ENCODE peak calls at places on chromosomes 3 and 15, in eight cellular contexts. One of them, this sample, is unnamed.

GRCh38 chr3:38648659-38649499 is 608 bp downstream of the SCN5A start:
- DNase-seq in heart left ventricle: no peak
- DNase-seq in OCI-LY7: no peak
- DNase-seq in astrocyte of the spinal cord: no peak
- DNase-seq in breast epithelium: no peak
- DNase-seq in spleen: no peak
- DNase-seq in Peyer's patch: no peak
- DNase-seq in AG04450: no peak
- DNase-seq in this sample: no peak

GRCh38 chr15:43105077-43105769 is 615 bp downstream of the UBR1 start:
- DNase-seq in heart left ventricle: no peak
- DNase-seq in OCI-LY7: peak; percentile 63
- DNase-seq in astrocyte of the spinal cord: no peak
- DNase-seq in breast epithelium: no peak
- DNase-seq in spleen: no peak
- DNase-seq in Peyer's patch: peak; percentile 53
- DNase-seq in AG04450: no peak
- DNase-seq in this sample: no peak

GRCh38 chr3:133944181-133944580 is 48.5 kb upstream of the RAB6B start:
- DNase-seq in heart left ventricle: no peak
- DNase-seq in OCI-LY7: no peak
- DNase-seq in astrocyte of the spinal cord: peak; percentile 62
- DNase-seq in breast epithelium: no peak
- DNase-seq in spleen: peak; percentile 28
- DNase-seq in Peyer's patch: peak; percentile 47
- DNase-seq in AG04450: no peak
- DNase-seq in this sample: no peak

GRCh38 chr15:99442268-99442897 is 123.4 kb upstream of the MEF2A start:
- DNase-seq in heart left ventricle: peak; percentile 89
- DNase-seq in OCI-LY7: no peak
- DNase-seq in astrocyte of the spinal cord: peak; percentile 86
- DNase-seq in breast epithelium: no peak
- DNase-seq in spleen: no peak
- DNase-seq in Peyer's patch: peak; percentile 50
- DNase-seq in AG04450: peak; percentile 67
- DNase-seq in this sample: peak; percentile 80

GRCh38 chr3:183244981-183245476 is 8.0 kb upstream of the B3GNT5 start:
- DNase-seq in heart left ventricle: no peak
- DNase-seq in OCI-LY7: no peak
- DNase-seq in astrocyte of the spinal cord: no peak
- DNase-seq in breast epithelium: no peak
- DNase-seq in spleen: no peak
- DNase-seq in Peyer's patch: peak; percentile 73
- DNase-seq in AG04450: no peak
- DNase-seq in this sample: no peak

GRCh38 chr3:112136959-112137693 is 4.1 kb upstream of the GCSAM start:
- DNase-seq in heart left ventricle: no peak
- DNase-seq in OCI-LY7: peak; percentile 87
- DNase-seq in astrocyte of the spinal cord: peak; percentile 51
- DNase-seq in breast epithelium: no peak
- DNase-seq in spleen: no peak
- DNase-seq in Peyer's patch: peak; percentile 80
- DNase-seq in AG04450: no peak
- DNase-seq in this sample: peak; percentile 7

GRCh38 chr3:156535162-156535627 is 19.7 kb downstream of the SSR3 start:
- DNase-seq in heart left ventricle: peak; percentile 89
- DNase-seq in OCI-LY7: peak; percentile 7
- DNase-seq in astrocyte of the spinal cord: peak; percentile 100
- DNase-seq in breast epithelium: no peak
- DNase-seq in spleen: no peak
- DNase-seq in Peyer's patch: peak; percentile 53
- DNase-seq in AG04450: peak; percentile 98
- DNase-seq in this sample: peak; percentile 98

GRCh38 chr3:186789554-186790260 is 6.3 kb downstream of the EIF4A2 start:
- DNase-seq in heart left ventricle: no peak
- DNase-seq in OCI-LY7: peak; percentile 36
- DNase-seq in astrocyte of the spinal cord: peak; percentile 23
- DNase-seq in breast epithelium: no peak
- DNase-seq in spleen: no peak
- DNase-seq in Peyer's patch: no peak
- DNase-seq in AG04450: no peak
- DNase-seq in this sample: no peak

GRCh38 chr3:33035596-33035995 is 61.4 kb downstream of the GLB1 start:
- DNase-seq in heart left ventricle: no peak
- DNase-seq in OCI-LY7: no peak
- DNase-seq in astrocyte of the spinal cord: peak; percentile 72
- DNase-seq in breast epithelium: no peak
- DNase-seq in spleen: no peak
- DNase-seq in Peyer's patch: no peak
- DNase-seq in AG04450: peak; percentile 13
- DNase-seq in this sample: no peak

GRCh38 chr3:163587342-163587741 is 1491.0 kb downstream of the SI start:
- DNase-seq in heart left ventricle: no peak
- DNase-seq in OCI-LY7: no peak
- DNase-seq in astrocyte of the spinal cord: no peak
- DNase-seq in breast epithelium: no peak
- DNase-seq in spleen: no peak
- DNase-seq in Peyer's patch: no peak
- DNase-seq in AG04450: no peak
- DNase-seq in this sample: no peak

GRCh38 chr3:196948442-196949365 is 6.4 kb upstream of the NCBP2 start:
- DNase-seq in heart left ventricle: no peak
- DNase-seq in OCI-LY7: no peak
- DNase-seq in astrocyte of the spinal cord: no peak
- DNase-seq in breast epithelium: no peak
- DNase-seq in spleen: no peak
- DNase-seq in Peyer's patch: no peak
- DNase-seq in AG04450: no peak
- DNase-seq in this sample: no peak

DNA sequence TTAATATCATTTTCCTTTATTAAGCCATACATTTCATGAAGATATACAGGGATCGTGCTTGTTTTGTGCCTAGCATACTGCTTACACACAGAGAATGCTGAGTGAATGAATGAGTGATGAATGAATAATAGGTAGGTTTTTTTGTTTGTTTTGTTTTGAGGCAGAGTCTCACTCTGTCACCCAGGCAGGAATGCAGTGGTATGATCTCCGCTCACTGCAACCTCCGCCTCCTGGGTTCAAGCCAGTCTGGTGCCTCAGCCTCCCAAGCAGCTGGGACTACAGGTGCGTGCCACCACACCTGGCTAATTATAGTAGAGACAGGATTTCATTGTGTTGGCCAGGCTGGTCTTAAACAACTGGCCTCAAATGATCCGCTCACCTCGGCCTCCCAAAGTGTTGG is 400.0 kb downstream of the ROBO1 start:
- DNase-seq in heart left ventricle: no peak
- DNase-seq in OCI-LY7: no peak
- DNase-seq in astrocyte of the spinal cord: no peak
- DNase-seq in breast epithelium: no peak
- DNase-seq in spleen: no peak
- DNase-seq in Peyer's patch: no peak
- DNase-seq in AG04450: no peak
- DNase-seq in this sample: no peak
- TF ChIP-seq CTCF in heart left ventricle: no peak
- TF ChIP-seq CTCF in OCI-LY7: no peak
- TF ChIP-seq CTCF in astrocyte of the spinal cord: no peak
- TF ChIP-seq CTCF in breast epithelium: no peak
- TF ChIP-seq CTCF in spleen: no peak
- TF ChIP-seq CTCF in Peyer's patch: no peak
- TF ChIP-seq CTCF in AG04450: no peak
- TF ChIP-seq CTCF in this sample: no peak

GRCh38 chr15:62066663-62067447 is at the start of gene C2CD4A:
- DNase-seq in heart left ventricle: peak; percentile 53
- DNase-seq in OCI-LY7: peak; percentile 41
- DNase-seq in astrocyte of the spinal cord: peak; percentile 55
- DNase-seq in breast epithelium: peak; percentile 82
- DNase-seq in spleen: peak; percentile 89
- DNase-seq in Peyer's patch: peak; percentile 87
- DNase-seq in AG04450: no peak
- DNase-seq in this sample: no peak

GRCh38 chr15:62067448-62068044 is 769 bp downstream of the C2CD4A start:
- DNase-seq in heart left ventricle: no peak
- DNase-seq in OCI-LY7: no peak
- DNase-seq in astrocyte of the spinal cord: no peak
- DNase-seq in breast epithelium: no peak
- DNase-seq in spleen: peak; percentile 82
- DNase-seq in Peyer's patch: no peak
- DNase-seq in AG04450: no peak
- DNase-seq in this sample: no peak

GRCh38 chr15:62068071-62068786 is 1.5 kb downstream of the C2CD4A start:
- DNase-seq in heart left ventricle: peak; percentile 59
- DNase-seq in OCI-LY7: no peak
- DNase-seq in astrocyte of the spinal cord: peak; percentile 29
- DNase-seq in breast epithelium: no peak
- DNase-seq in spleen: peak; percentile 89
- DNase-seq in Peyer's patch: peak; percentile 68
- DNase-seq in AG04450: no peak
- DNase-seq in this sample: no peak

GRCh38 chr15:62069551-62069950 is 2.8 kb downstream of the C2CD4A start:
- DNase-seq in heart left ventricle: no peak
- DNase-seq in OCI-LY7: no peak
- DNase-seq in astrocyte of the spinal cord: no peak
- DNase-seq in breast epithelium: no peak
- DNase-seq in spleen: no peak
- DNase-seq in Peyer's patch: no peak
- DNase-seq in AG04450: no peak
- DNase-seq in this sample: no peak

DNA sequence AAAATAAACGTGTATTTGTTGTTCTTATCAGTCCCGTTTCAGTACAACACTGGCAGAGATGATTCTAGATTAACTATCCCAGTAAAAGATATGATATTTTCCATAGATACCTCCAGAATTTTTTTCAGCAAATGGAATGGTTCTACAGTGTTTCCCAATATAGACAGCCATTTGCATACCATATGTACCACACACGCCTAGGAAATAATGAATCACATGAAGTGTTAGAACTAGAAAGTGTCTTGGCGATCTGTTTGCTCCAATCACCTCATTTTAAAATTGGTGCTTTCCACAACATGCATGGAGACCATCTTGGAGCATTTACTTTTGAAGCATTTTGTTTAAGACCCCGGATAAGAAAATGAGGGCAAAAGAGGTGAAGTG is 2.0 kb downstream of the C2CD4A start:
- DNase-seq in heart left ventricle: no peak
- DNase-seq in OCI-LY7: no peak
- DNase-seq in astrocyte of the spinal cord: peak; percentile 4
- DNase-seq in breast epithelium: no peak
- DNase-seq in spleen: no peak
- DNase-seq in Peyer's patch: no peak
- DNase-seq in AG04450: no peak
- DNase-seq in this sample: no peak
- H3K4me3 ChIP-seq in heart left ventricle: peak overlapping the region; percentile 41
- H3K4me3 ChIP-seq in OCI-LY7: no peak overlapping the region
- H3K4me3 ChIP-seq in astrocyte of the spinal cord: peak overlapping the region; percentile 12
- H3K4me3 ChIP-seq in breast epithelium: peak overlapping the region; percentile 59
- H3K4me3 ChIP-seq in spleen: peak overlapping the region; percentile 71
- H3K4me3 ChIP-seq in Peyer's patch: peak overlapping the region; percentile 45
- H3K4me3 ChIP-seq in AG04450: no peak overlapping the region
- H3K4me3 ChIP-seq in this sample: no peak overlapping the region

GRCh38 chr3:57420007-57420406 is 124.1 kb downstream of the DNAH12 start:
- DNase-seq in heart left ventricle: no peak
- DNase-seq in OCI-LY7: no peak
- DNase-seq in astrocyte of the spinal cord: no peak
- DNase-seq in breast epithelium: no peak
- DNase-seq in spleen: no peak
- DNase-seq in Peyer's patch: no peak
- DNase-seq in AG04450: no peak
- DNase-seq in this sample: no peak

GRCh38 chr3:57421336-57421735 is 122.8 kb downstream of the DNAH12 start:
- DNase-seq in heart left ventricle: no peak
- DNase-seq in OCI-LY7: no peak
- DNase-seq in astrocyte of the spinal cord: no peak
- DNase-seq in breast epithelium: no peak
- DNase-seq in spleen: no peak
- DNase-seq in Peyer's patch: no peak
- DNase-seq in AG04450: no peak
- DNase-seq in this sample: no peak

DNA sequence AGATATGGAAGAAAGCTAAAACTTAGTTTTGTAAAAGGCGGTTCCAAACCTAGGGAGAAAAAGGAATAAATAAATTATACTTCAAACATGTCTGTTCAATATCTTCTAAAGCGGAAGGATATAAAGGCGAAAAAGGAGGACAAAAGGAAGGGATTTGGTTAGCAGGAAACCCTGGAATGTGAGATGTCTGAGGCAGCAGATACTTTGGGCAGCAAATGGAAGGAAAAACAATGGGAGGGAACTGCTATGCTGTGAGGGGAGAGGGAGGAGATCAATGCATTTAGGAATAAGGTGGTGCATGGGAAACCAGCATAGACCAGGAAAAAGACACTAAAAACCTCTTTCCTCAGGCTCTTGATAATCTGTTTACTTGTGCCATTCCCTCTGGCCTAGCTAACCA is 120.8 kb downstream of the DNAH12 start:
- DNase-seq in heart left ventricle: no peak
- DNase-seq in OCI-LY7: no peak
- DNase-seq in astrocyte of the spinal cord: no peak
- DNase-seq in breast epithelium: no peak
- DNase-seq in spleen: no peak
- DNase-seq in Peyer's patch: no peak
- DNase-seq in AG04450: no peak
- DNase-seq in this sample: no peak
- TF ChIP-seq CTCF in heart left ventricle: no peak
- TF ChIP-seq CTCF in OCI-LY7: no peak
- TF ChIP-seq CTCF in astrocyte of the spinal cord: no peak
- TF ChIP-seq CTCF in breast epithelium: no peak
- TF ChIP-seq CTCF in spleen: no peak
- TF ChIP-seq CTCF in Peyer's patch: no peak
- TF ChIP-seq CTCF in AG04450: no peak
- TF ChIP-seq CTCF in this sample: no peak

GRCh38 chr15:63507878-63508818 is 3.8 kb downstream of the USP3 start:
- DNase-seq in heart left ventricle: no peak
- DNase-seq in OCI-LY7: no peak
- DNase-seq in astrocyte of the spinal cord: no peak
- DNase-seq in breast epithelium: no peak
- DNase-seq in spleen: no peak
- DNase-seq in Peyer's patch: no peak
- DNase-seq in AG04450: no peak
- DNase-seq in this sample: no peak

GRCh38 chr15:63504979-63505841 is 817 bp downstream of the USP3 start:
- DNase-seq in heart left ventricle: peak; percentile 59
- DNase-seq in OCI-LY7: peak; percentile 81
- DNase-seq in astrocyte of the spinal cord: peak; percentile 58
- DNase-seq in breast epithelium: peak; percentile 68
- DNase-seq in spleen: peak; percentile 93
- DNase-seq in Peyer's patch: peak; percentile 90
- DNase-seq in AG04450: no peak
- DNase-seq in this sample: no peak

GRCh38 chr15:63505842-63506222 is 1.4 kb downstream of the USP3 start:
- DNase-seq in heart left ventricle: no peak
- DNase-seq in OCI-LY7: no peak
- DNase-seq in astrocyte of the spinal cord: no peak
- DNase-seq in breast epithelium: no peak
- DNase-seq in spleen: no peak
- DNase-seq in Peyer's patch: no peak
- DNase-seq in AG04450: no peak
- DNase-seq in this sample: no peak

GRCh38 chr15:63504247-63504978 is at the start of gene USP3:
- DNase-seq in heart left ventricle: peak; percentile 97
- DNase-seq in OCI-LY7: peak; percentile 97
- DNase-seq in astrocyte of the spinal cord: peak; percentile 97
- DNase-seq in breast epithelium: peak; percentile 94
- DNase-seq in spleen: peak; percentile 99
- DNase-seq in Peyer's patch: peak; percentile 97
- DNase-seq in AG04450: peak; percentile 92
- DNase-seq in this sample: peak; percentile 86

GRCh38 chr15:63506537-63507035 is 2.2 kb downstream of the USP3 start:
- DNase-seq in heart left ventricle: no peak
- DNase-seq in OCI-LY7: peak; percentile 36
- DNase-seq in astrocyte of the spinal cord: no peak
- DNase-seq in breast epithelium: no peak
- DNase-seq in spleen: no peak
- DNase-seq in Peyer's patch: no peak
- DNase-seq in AG04450: no peak
- DNase-seq in this sample: no peak
- H3K4me3 ChIP-seq in heart left ventricle: no peak overlapping the region
- H3K4me3 ChIP-seq in OCI-LY7: peak overlapping the region; percentile 87
- H3K4me3 ChIP-seq in astrocyte of the spinal cord: no peak overlapping the region
- H3K4me3 ChIP-seq in breast epithelium: peak overlapping the region; percentile 86
- H3K4me3 ChIP-seq in spleen: peak overlapping the region; percentile 68
- H3K4me3 ChIP-seq in Peyer's patch: no peak overlapping the region
- H3K4me3 ChIP-seq in AG04450: peak overlapping the region; percentile 90
- H3K4me3 ChIP-seq in this sample: no peak overlapping the region